ENCODE peak calls at places on chromosomes 6 and 20, in five cellular contexts. B is stimulated activated naive CD8-positive, alpha-beta T cell treated with anti-CD3 and anti-CD28 coated beads, Interleukin-15, Interleukin-2, amounts not matched to agents 100 U/mL and 50 U/mL, for 24 hours; S is uterus; T is activated T-cell treated with anti-CD3 and anti-CD28 coated beads for 1 hour; P is left kidney. R is an unnamed sample.

GRCh38 chr6:21994821-21995220 is 302.0 kb downstream of the PRL start:
- DNase-seq in S (no peak), P (no peak), B (no peak), T (no peak), R (no peak)

GRCh38 chr20:10357974-10358373 is 76.0 kb downstream of the MKKS start:
- DNase-seq in B (no peak), T (no peak), P (no peak), S (no peak), R (peak)

GRCh38 chr20:59861389-59861788 is 72.0 kb downstream of the SYCP2 start:
- DNase-seq in S (no peak), B (no peak), T (no peak), P (no peak), R (no peak)

GRCh38 chr6:135202821-135203220 is 21.7 kb downstream of the MYB start:
- DNase-seq in T (no peak), S (no peak), B (no peak), P (no peak), R (no peak)

GRCh38 chr20:17525650-17526049 is 5.5 kb downstream of the BFSP1 start:
- DNase-seq in S (no peak), T (no peak), B (no peak), P (peak), R (peak)

GRCh38 chr6:50820590-50821234 is 2.0 kb downstream of the TFAP2B start:
- DNase-seq in S (no peak), B (no peak), P (peak), T (no peak), R (no peak)

GRCh38 chr20:58408603-58409246 is 19.7 kb downstream of the VAPB start:
- DNase-seq in T (no peak), S (no peak), B (no peak), P (no peak), R (no peak)

GRCh38 chr6:165974817-165975216 is 192.8 kb downstream of the TBXT start:
- DNase-seq in S (no peak), P (no peak), T (no peak), B (no peak), R (no peak)

GRCh38 chr20:50373674-50374286 is 136.4 kb upstream of the PTPN1 start:
- DNase-seq in B (no peak), T (no peak), S (no peak), P (no peak), R (peak)

GRCh38 chr6:76004202-76004601 is 68.3 kb downstream of the IMPG1 start:
- DNase-seq in T (no peak), B (no peak), P (no peak), S (no peak), R (no peak)

GRCh38 chr20:20023395-20023794 is 6.2 kb downstream of the NAA20 start:
- DNase-seq in B (no peak), T (no peak), P (no peak), S (no peak), R (no peak)

GRCh38 chr6:41767112-41767946 is 12.4 kb downstream of the FRS3 start:
- DNase-seq in S (peak), B (no peak), P (peak), T (no peak), R (no peak)

GRCh38 chr6:89792881-89793280 is 26.7 kb downstream of the MDN1 start:
- DNase-seq in B (no peak), S (no peak), P (peak), T (no peak), R (peak)

GRCh38 chr6:11764250-11764604 is 14.4 kb downstream of the ADTRP start:
- DNase-seq in P (no peak), S (no peak), B (no peak), T (no peak), R (no peak)

GRCh38 chr20:38152175-38153010 is 12.7 kb downstream of the TGM2 start:
- DNase-seq in B (peak), S (peak), P (peak), T (no peak), R (peak)

GRCh38 chr20:18372296-18372695 is 84.0 kb downstream of the ZNF133 start:
- DNase-seq in T (no peak), S (no peak), P (no peak), B (no peak), R (no peak)

GRCh38 chr6:26457407-26457795 is 354 bp upstream of the BTN2A1 start:
- DNase-seq in T (no peak), S (peak), B (no peak), P (peak), R (no peak)

GRCh38 chr6:118551063-118551672 is 3.1 kb downstream of the PLN start:
- DNase-seq in T (no peak), B (no peak), P (peak), S (no peak), R (peak)

GRCh38 chr6:134482585-134483346 is 164.9 kb upstream of the SGK1 start:
- DNase-seq in T (no peak), S (no peak), B (no peak), P (peak), R (no peak)

GRCh38 chr6:139271056-139271455 is 20.7 kb downstream of the TXLNB start:
- DNase-seq in B (no peak), P (peak), T (no peak), S (no peak), R (peak)

GRCh38 chr6:148311849-148312669 is 30.6 kb upstream of the SASH1 start:
- DNase-seq in B (no peak), P (no peak), T (no peak), S (no peak), R (no peak)

GRCh38 chr6:157989541-157990289 is 8.1 kb downstream of the SYNJ2 start:
- DNase-seq in P (peak), T (no peak), B (no peak), S (peak), R (no peak)

GRCh38 chr20:9359561-9360308 is 154.7 kb upstream of the LAMP5 start:
- DNase-seq in B (no peak), S (peak), T (no peak), P (peak), R (peak)

GRCh38 chr6:32127717-32128592 is at the start of gene ATF6B:
- DNase-seq in B (peak), T (peak), P (peak), S (peak), R (peak)

GRCh38 chr20:44720617-44720993 is 5.4 kb downstream of the CCN5 start:
- DNase-seq in T (no peak), B (no peak), S (no peak), P (no peak), R (peak)

GRCh38 chr6:131651782-131652181 is 14.7 kb downstream of the ENPP3 start:
- DNase-seq in T (no peak), P (no peak), S (no peak), B (no peak), R (no peak)

GRCh38 chr6:46062312-46062711 is 46.7 kb upstream of the CLIC5 start:
- DNase-seq in S (no peak), T (no peak), P (peak), B (no peak), R (no peak)

GRCh38 chr6:159104931-159105330 is 60.1 kb upstream of the TAGAP start:
- DNase-seq in S (no peak), T (no peak), P (no peak), B (peak), R (no peak)

GRCh38 chr6:27894839-27895762 is 17.1 kb downstream of the OR2B2 start:
- DNase-seq in P (peak), S (peak), T (peak), B (peak), R (peak)

GRCh38 chr6:1585669-1586049 is 24.1 kb upstream of the FOXC1 start:
- DNase-seq in S (no peak), T (no peak), B (no peak), P (no peak), R (no peak)

R was measured in A549.